ENCODE peak calls at places on chromosomes 6 and 20, in six cellular contexts. One of them, this sample, is unnamed.

GRCh38 chr20:41308726-41309413 is 8.7 kb downstream of the ZHX3 start:
- DNase-seq in mesendoderm: no peak
- DNase-seq in H9: no peak
- DNase-seq in IMR-90: peak
- DNase-seq in mesenchymal stem cell: no peak
- DNase-seq in H1: no peak
- DNase-seq in this sample: no peak

GRCh38 chr20:59958123-59958522 is at the start of gene CDH26:
- DNase-seq in mesendoderm: no peak
- DNase-seq in H9: no peak
- DNase-seq in IMR-90: no peak
- DNase-seq in mesenchymal stem cell: no peak
- DNase-seq in H1: no peak
- DNase-seq in this sample: no peak

GRCh38 chr6:75065524-75065923 is 140.3 kb downstream of the COL12A1 start:
- DNase-seq in mesendoderm: peak
- DNase-seq in H9: peak
- DNase-seq in IMR-90: peak
- DNase-seq in mesenchymal stem cell: peak
- DNase-seq in H1: no peak
- DNase-seq in this sample: no peak

GRCh38 chr6:24666097-24666615 is 543 bp downstream of the TDP2 start:
- DNase-seq in mesendoderm: no peak
- DNase-seq in H9: no peak
- DNase-seq in IMR-90: peak
- DNase-seq in mesenchymal stem cell: peak
- DNase-seq in H1: no peak
- DNase-seq in this sample: peak

GRCh38 chr20:7770046-7770445 is 170.2 kb downstream of the HAO1 start:
- DNase-seq in mesendoderm: no peak
- DNase-seq in H9: no peak
- DNase-seq in IMR-90: no peak
- DNase-seq in mesenchymal stem cell: no peak
- DNase-seq in H1: no peak
- DNase-seq in this sample: no peak

GRCh38 chr20:8940311-8940710 is 128.6 kb upstream of the PLCB4 start:
- DNase-seq in mesendoderm: no peak
- DNase-seq in H9: no peak
- DNase-seq in IMR-90: no peak
- DNase-seq in mesenchymal stem cell: no peak
- DNase-seq in H1: no peak
- DNase-seq in this sample: no peak

GRCh38 chr6:141914646-141915045 is 218.1 kb upstream of the GJE1 start:
- DNase-seq in mesendoderm: no peak
- DNase-seq in H9: no peak
- DNase-seq in IMR-90: peak
- DNase-seq in mesenchymal stem cell: no peak
- DNase-seq in H1: no peak
- DNase-seq in this sample: no peak

GRCh38 chr6:133964052-133964451 is 11.0 kb downstream of the TBPL1 start:
- DNase-seq in mesendoderm: no peak
- DNase-seq in H9: no peak
- DNase-seq in IMR-90: peak
- DNase-seq in mesenchymal stem cell: peak
- DNase-seq in H1: no peak
- DNase-seq in this sample: no peak

GRCh38 chr20:44658810-44659209 is 7.3 kb upstream of the ADA start:
- DNase-seq in mesendoderm: no peak
- DNase-seq in H9: no peak
- DNase-seq in IMR-90: no peak
- DNase-seq in mesenchymal stem cell: no peak
- DNase-seq in H1: no peak
- DNase-seq in this sample: no peak

GRCh38 chr20:20568604-20569205 is 143.7 kb downstream of the RALGAPA2 start:
- DNase-seq in mesendoderm: peak
- DNase-seq in H9: no peak
- DNase-seq in IMR-90: peak
- DNase-seq in mesenchymal stem cell: peak
- DNase-seq in H1: no peak
- DNase-seq in this sample: peak

GRCh38 chr20:8796088-8796665 is 272.7 kb upstream of the PLCB4 start:
- DNase-seq in mesendoderm: no peak
- DNase-seq in H9: no peak
- DNase-seq in IMR-90: peak
- DNase-seq in mesenchymal stem cell: no peak
- DNase-seq in H1: no peak
- DNase-seq in this sample: no peak

GRCh38 chr20:19802492-19803158 is 44.6 kb downstream of the RIN2 start:
- DNase-seq in mesendoderm: peak
- DNase-seq in H9: peak
- DNase-seq in IMR-90: peak
- DNase-seq in mesenchymal stem cell: peak
- DNase-seq in H1: no peak
- DNase-seq in this sample: no peak

GRCh38 chr6:122364084-122364483 is 35.4 kb upstream of the HSF2 start:
- DNase-seq in mesendoderm: no peak
- DNase-seq in H9: no peak
- DNase-seq in IMR-90: no peak
- DNase-seq in mesenchymal stem cell: no peak
- DNase-seq in H1: no peak
- DNase-seq in this sample: no peak

GRCh38 chr6:167290786-167291622 is at the start of gene UNC93A:
- DNase-seq in mesendoderm: no peak
- DNase-seq in H9: no peak
- DNase-seq in IMR-90: no peak
- DNase-seq in mesenchymal stem cell: no peak
- DNase-seq in H1: no peak
- DNase-seq in this sample: no peak

GRCh38 chr6:166802437-166802836 is 153.9 kb downstream of the RNASET2 start:
- DNase-seq in mesendoderm: no peak
- DNase-seq in H9: no peak
- DNase-seq in IMR-90: no peak
- DNase-seq in mesenchymal stem cell: no peak
- DNase-seq in H1: no peak
- DNase-seq in this sample: no peak

GRCh38 chr6:4935981-4936680 is 67.7 kb downstream of the RPP40 start:
- DNase-seq in mesendoderm: no peak
- DNase-seq in H9: no peak
- DNase-seq in IMR-90: no peak
- DNase-seq in mesenchymal stem cell: no peak
- DNase-seq in H1: no peak
- DNase-seq in this sample: no peak

GRCh38 chr6:4936681-4937041 is 67.2 kb downstream of the RPP40 start:
- DNase-seq in mesendoderm: peak
- DNase-seq in H9: no peak
- DNase-seq in IMR-90: peak
- DNase-seq in mesenchymal stem cell: peak
- DNase-seq in H1: no peak
- DNase-seq in this sample: no peak

GRCh38 chr6:4932506-4932903 is 71.3 kb downstream of the RPP40 start:
- DNase-seq in mesendoderm: no peak
- DNase-seq in H9: no peak
- DNase-seq in IMR-90: no peak
- DNase-seq in mesenchymal stem cell: no peak
- DNase-seq in H1: no peak
- DNase-seq in this sample: no peak

GRCh38 chr6:4937414-4937813 is 66.4 kb downstream of the RPP40 start:
- DNase-seq in mesendoderm: no peak
- DNase-seq in H9: no peak
- DNase-seq in IMR-90: no peak
- DNase-seq in mesenchymal stem cell: no peak
- DNase-seq in H1: no peak
- DNase-seq in this sample: no peak

DNA sequence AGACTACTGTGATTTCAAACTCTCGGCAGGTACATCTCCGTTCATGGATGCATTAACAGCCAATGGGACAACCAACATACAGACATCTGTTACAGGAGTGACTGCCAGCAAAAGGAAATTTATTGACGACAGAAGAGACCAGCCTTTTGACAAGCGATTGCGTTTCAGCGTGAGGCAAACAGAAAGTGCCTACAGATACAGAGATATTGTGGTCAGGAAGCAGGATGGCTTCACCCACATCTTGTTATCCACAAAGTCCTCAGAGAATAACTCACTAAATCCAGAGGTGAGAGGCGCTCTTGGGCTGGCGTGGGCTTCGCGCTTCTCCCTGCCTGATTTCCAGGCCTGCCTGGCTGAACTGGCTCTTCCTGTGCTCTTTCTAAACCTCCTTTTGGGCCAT is 68.4 kb downstream of the RPP40 start:
- DNase-seq in mesendoderm: no peak
- DNase-seq in H9: no peak
- DNase-seq in IMR-90: no peak
- DNase-seq in mesenchymal stem cell: no peak
- DNase-seq in H1: no peak
- DNase-seq in this sample: no peak
- H4K8ac ChIP-seq in mesendoderm: no peak
- H4K8ac ChIP-seq in H9: no peak
- H4K8ac ChIP-seq in IMR-90: no peak
- H4K8ac ChIP-seq in mesenchymal stem cell: peak
- H4K8ac ChIP-seq in H1: no peak
- H4K8ac ChIP-seq in this sample: no peak

DNA sequence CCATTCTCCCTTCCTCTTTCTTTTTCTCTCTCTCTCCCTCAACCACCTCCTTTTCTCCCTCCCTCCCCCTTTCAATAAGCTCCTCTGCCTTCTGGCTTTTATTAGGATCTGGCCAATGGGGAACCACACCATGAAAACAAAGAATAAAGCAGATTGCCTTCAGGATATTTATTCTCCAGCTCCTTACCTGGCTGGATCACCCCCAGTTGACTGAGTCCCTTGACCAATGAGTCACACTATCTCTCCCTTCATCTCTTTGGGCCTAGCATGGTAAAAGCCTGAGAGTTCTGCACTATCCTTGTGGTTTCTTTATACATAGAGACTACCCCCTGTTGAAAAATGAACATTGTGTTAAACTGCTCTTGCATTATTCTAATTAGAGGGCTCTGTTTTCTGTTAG is 476.8 kb downstream of the EPHA7 start:
- DNase-seq in mesendoderm: no peak
- DNase-seq in H9: no peak
- DNase-seq in IMR-90: no peak
- DNase-seq in mesenchymal stem cell: peak
- DNase-seq in H1: no peak
- DNase-seq in this sample: no peak
- H2BK15ac ChIP-seq in mesendoderm: no peak
- H2BK15ac ChIP-seq in H9: no peak
- H2BK15ac ChIP-seq in IMR-90: no peak
- H2BK15ac ChIP-seq in mesenchymal stem cell: no peak
- H2BK15ac ChIP-seq in H1: no peak
- H2BK15ac ChIP-seq in this sample: no peak

GRCh38 chr6:8180327-8181161 is 78.2 kb upstream of the EEF1E1 start:
- DNase-seq in mesendoderm: peak
- DNase-seq in H9: peak
- DNase-seq in IMR-90: peak
- DNase-seq in mesenchymal stem cell: peak
- DNase-seq in H1: no peak
- DNase-seq in this sample: peak

GRCh38 chr6:8181162-8181909 is 79.0 kb upstream of the EEF1E1 start:
- DNase-seq in mesendoderm: no peak
- DNase-seq in H9: no peak
- DNase-seq in IMR-90: no peak
- DNase-seq in mesenchymal stem cell: no peak
- DNase-seq in H1: no peak
- DNase-seq in this sample: no peak

GRCh38 chr6:8183266-8183665 is 80.9 kb upstream of the EEF1E1 start:
- DNase-seq in mesendoderm: no peak
- DNase-seq in H9: no peak
- DNase-seq in IMR-90: no peak
- DNase-seq in mesenchymal stem cell: no peak
- DNase-seq in H1: no peak
- DNase-seq in this sample: no peak

GRCh38 chr6:8182209-8182845 is 80.0 kb upstream of the EEF1E1 start:
- DNase-seq in mesendoderm: no peak
- DNase-seq in H9: no peak
- DNase-seq in IMR-90: peak
- DNase-seq in mesenchymal stem cell: no peak
- DNase-seq in H1: no peak
- DNase-seq in this sample: no peak

DNA sequence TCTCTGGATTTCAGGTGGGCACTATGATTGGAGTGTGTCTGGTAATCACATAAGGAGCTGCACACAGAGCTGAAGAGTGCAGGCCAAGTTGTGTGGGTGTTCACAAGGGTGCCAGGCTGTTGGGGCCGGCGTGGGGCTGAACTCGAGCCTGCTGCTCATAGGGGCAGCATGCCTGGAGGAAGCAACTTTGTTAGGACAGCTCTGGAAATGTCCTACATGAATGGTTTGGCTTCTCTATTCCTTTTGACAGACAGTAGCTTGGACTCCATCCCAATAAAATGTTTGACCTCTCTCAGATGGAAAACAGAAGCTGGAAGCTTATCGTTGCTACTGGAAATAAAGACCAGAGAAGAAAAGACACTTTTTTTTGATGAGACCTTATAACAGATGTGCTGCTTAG is 80.5 kb upstream of the EEF1E1 start:
- DNase-seq in mesendoderm: no peak
- DNase-seq in H9: no peak
- DNase-seq in IMR-90: no peak
- DNase-seq in mesenchymal stem cell: no peak
- DNase-seq in H1: no peak
- DNase-seq in this sample: no peak
- H4K8ac ChIP-seq in mesendoderm: no peak
- H4K8ac ChIP-seq in H9: no peak
- H4K8ac ChIP-seq in IMR-90: peak
- H4K8ac ChIP-seq in mesenchymal stem cell: no peak
- H4K8ac ChIP-seq in H1: no peak
- H4K8ac ChIP-seq in this sample: no peak

GRCh38 chr6:107534762-107535161 is 44.8 kb downstream of the SOBP start:
- DNase-seq in mesendoderm: peak
- DNase-seq in H9: no peak
- DNase-seq in IMR-90: no peak
- DNase-seq in mesenchymal stem cell: no peak
- DNase-seq in H1: no peak
- DNase-seq in this sample: no peak

GRCh38 chr6:107533415-107534059 is 43.6 kb downstream of the SOBP start:
- DNase-seq in mesendoderm: no peak
- DNase-seq in H9: peak
- DNase-seq in IMR-90: no peak
- DNase-seq in mesenchymal stem cell: no peak
- DNase-seq in H1: no peak
- DNase-seq in this sample: no peak

GRCh38 chr6:107537559-107537958 is 47.6 kb downstream of the SOBP start:
- DNase-seq in mesendoderm: no peak
- DNase-seq in H9: no peak
- DNase-seq in IMR-90: no peak
- DNase-seq in mesenchymal stem cell: no peak
- DNase-seq in H1: no peak
- DNase-seq in this sample: no peak

GRCh38 chr6:107535626-107536025 is 45.7 kb downstream of the SOBP start:
- DNase-seq in mesendoderm: no peak
- DNase-seq in H9: no peak
- DNase-seq in IMR-90: no peak
- DNase-seq in mesenchymal stem cell: no peak
- DNase-seq in H1: no peak
- DNase-seq in this sample: no peak

DNA sequence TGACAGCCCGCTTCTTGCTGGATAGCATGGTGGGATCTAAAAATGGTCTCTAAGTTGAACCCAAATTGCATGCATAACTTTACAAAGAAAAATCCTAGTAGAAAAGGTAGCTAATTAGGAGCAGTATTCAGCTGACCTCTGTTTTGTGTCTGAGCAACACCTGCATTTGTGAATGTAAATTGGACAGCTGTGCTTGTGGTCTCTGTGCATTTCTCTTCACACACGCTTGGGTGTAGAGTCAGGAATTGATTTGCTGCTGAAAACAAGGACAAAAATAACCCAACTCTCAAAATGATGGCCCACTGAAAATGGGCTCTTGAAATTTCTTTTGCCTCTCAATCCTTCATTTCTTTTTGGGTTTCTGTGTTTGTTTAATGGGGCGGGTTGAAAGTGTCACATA is 46.3 kb downstream of the SOBP start:
- DNase-seq in mesendoderm: no peak
- DNase-seq in H9: no peak
- DNase-seq in IMR-90: no peak
- DNase-seq in mesenchymal stem cell: no peak
- DNase-seq in H1: no peak
- DNase-seq in this sample: no peak
- H2BK15ac ChIP-seq in mesendoderm: no peak
- H2BK15ac ChIP-seq in H9: no peak
- H2BK15ac ChIP-seq in IMR-90: no peak
- H2BK15ac ChIP-seq in mesenchymal stem cell: no peak
- H2BK15ac ChIP-seq in H1: no peak
- H2BK15ac ChIP-seq in this sample: no peak